ENCODE peak calls at places on chromosomes 1 and 21, in four cellular contexts. I is heart left ventricle, B is upper lobe of left lung, S is K562. V is an unnamed sample. For H3K4me1, the result is how much of the 10 kb centered on the place peaks cover.

GRCh38 chr1:22428672-22429071 is 23.0 kb upstream of the ZBTB40 start:
- DNase-seq in I (no peak), B (no peak), S (peak), V (no peak)

GRCh38 chr1:161706116-161706482 is 930 bp upstream of the FCRLA start:
- DNase-seq in I (no peak), B (no peak), S (no peak), V (no peak)

GRCh38 chr1:173206816-173207595 is at the start of gene TNFSF4:
- DNase-seq in I (peak), B (no peak), S (no peak), V (peak)

GRCh38 chr1:9181990-9182783 is 52.4 kb upstream of the H6PD start:
- DNase-seq in I (peak), B (peak), S (no peak), V (peak)

GRCh38 chr1:176222196-176222595 is 15.1 kb upstream of the COP1 start:
- DNase-seq in I (no peak), B (no peak), S (no peak), V (no peak)

GRCh38 chr1:47659141-47659540 is 221.3 kb downstream of the FOXD2 start:
- DNase-seq in I (no peak), B (peak), S (no peak), V (no peak)

GRCh38 chr1:145961425-145962156 is 2.8 kb downstream of the ANKRD34A start:
- DNase-seq in I (peak), B (peak), S (peak), V (peak)

GRCh38 chr1:178238722-178239510 is 145.0 kb downstream of the RASAL2 start:
- DNase-seq in I (no peak), B (no peak), S (no peak), V (no peak)

GRCh38 chr1:10829965-10830515 is 33.6 kb upstream of the CASZ1 start:
- DNase-seq in I (no peak), B (no peak), S (no peak), V (no peak)

GRCh38 chr1:98739762-98740161 is 78.2 kb downstream of the SNX7 start:
- DNase-seq in I (no peak), B (no peak), S (no peak), V (no peak)

GRCh38 chr1:208231929-208232360 is 12.2 kb downstream of the PLXNA2 start:
- DNase-seq in I (no peak), B (no peak), S (no peak), V (no peak)

GRCh38 chr21:38768385-38769071 is 37.2 kb upstream of the ETS2 start:
- DNase-seq in I (no peak), B (no peak), S (peak), V (no peak)

GRCh38 chr1:11674488-11674887 is 6.5 kb downstream of the MAD2L2 start:
- DNase-seq in I (no peak), B (no peak), S (no peak), V (no peak)

GRCh38 chr21:35206141-35207125 is 157.3 kb upstream of the RUNX1 start:
- DNase-seq in I (no peak), B (no peak), S (peak), V (peak)

GRCh38 chr1:56710646-56711045 is 65.5 kb downstream of the PRKAA2 start:
- DNase-seq in I (no peak), B (no peak), S (no peak), V (no peak)

GRCh38 chr1:62131093-62131725 is 63.4 kb upstream of the L1TD1 start:
- DNase-seq in I (no peak), B (no peak), S (peak), V (peak)

GRCh38 chr1:198657550-198658064 is 18.8 kb downstream of the PTPRC start:
- DNase-seq in I (no peak), B (no peak), S (no peak), V (no peak)

GRCh38 chr1:95018602-95019369 is 54.0 kb downstream of the ALG14 start:
- DNase-seq in I (no peak), B (peak), S (no peak), V (no peak)

GRCh38 chr1:31058012-31058411 is 7.5 kb downstream of the PUM1 start:
- DNase-seq in I (no peak), B (no peak), S (no peak), V (no peak)

GRCh38 chr21:38905751-38906150 is 100.0 kb downstream of the ETS2 start:
- DNase-seq in I (no peak), B (no peak), S (no peak), V (no peak)

GRCh38 chr1:223712184-223712855 is at the start of gene CAPN2:
- DNase-seq in I (peak), B (peak), S (peak), V (peak)

GRCh38 chr1:147612366-147612765 is 58.0 kb downstream of the ACP6 start:
- DNase-seq in I (no peak), B (no peak), S (no peak), V (no peak)

GRCh38 chr1:166040223-166040622 is 126.6 kb downstream of the FAM78B start:
- DNase-seq in I (no peak), B (no peak), S (no peak), V (no peak)

GRCh38 chr1:55001311-55001710 is 2.6 kb downstream of the BSND start:
- DNase-seq in I (no peak), B (no peak), S (no peak), V (no peak)

GRCh38 chr1:57857809-57858208 is 433.9 kb upstream of the DAB1 start:
- DNase-seq in I (no peak), B (no peak), S (no peak), V (no peak)

GRCh38 chr1:57353589-57353988 is 70.3 kb downstream of the DAB1 start:
- DNase-seq in I (peak), B (no peak), S (no peak), V (no peak)

GRCh38 chr1:160030657-160031367 is 978 bp downstream of the PIGM start:
- DNase-seq in I (no peak), B (peak), S (no peak), V (no peak)

GRCh38 chr1:5992814-5993552 is 758 bp upstream of the NPHP4 start:
- DNase-seq in I (peak), B (no peak), S (peak), V (no peak)

GRCh38 chr1:23198373-23198772 is 18.9 kb downstream of the HTR1D start:
- DNase-seq in I (no peak), B (no peak), S (no peak), V (no peak)

GRCh38 chr1:219279017-219279770 is 105.5 kb downstream of the LYPLAL1 start:
- DNase-seq in I (no peak), B (no peak), S (no peak), V (no peak)

GRCh38 chr1:48105167-48105566 is 108.0 kb upstream of the TRABD2B start:
- DNase-seq in I (no peak), B (no peak), S (no peak), V (no peak)

GRCh38 chr1:112557385-112557784 is 48.6 kb downstream of the WNT2B start:
- DNase-seq in I (no peak), B (no peak), S (no peak), V (no peak)

GRCh38 chr1:25795955-25796806 is 3.8 kb upstream of the SELENON start:
- DNase-seq in I (no peak), B (peak), S (no peak), V (no peak)

GRCh38 chr1:24955161-24955560 is 25.1 kb upstream of the RUNX3 start:
- DNase-seq in I (no peak), B (peak), S (no peak), V (no peak)

GRCh38 chr1:83839566-83840173 is 159.3 kb downstream of the TTLL7 start:
- DNase-seq in I (no peak), B (no peak), S (no peak), V (no peak)

GRCh38 chr21:45012661-45013270 is 61.6 kb upstream of the ADARB1 start:
- DNase-seq in I (peak), B (no peak), S (no peak), V (no peak)

GRCh38 chr1:236287757-236288619 is 6.2 kb upstream of the ERO1B start:
- DNase-seq in I (no peak), B (no peak), S (peak), V (no peak)

GRCh38 chr1:65528104-65528503 is 107.6 kb downstream of the LEPR start:
- DNase-seq in I (no peak), B (no peak), S (peak), V (no peak)

GRCh38 chr21:31195334-31196015 is 148.6 kb downstream of the TIAM1 start:
- DNase-seq in I (no peak), B (no peak), S (no peak), V (no peak)

GRCh38 chr1:116529199-116529616 is 41.6 kb downstream of the CD58 start:
- DNase-seq in I (no peak), B (no peak), S (no peak), V (no peak)
- TF ChIP-seq POLR2A in I (no peak), B (no peak), S (no peak), V (no peak)

GRCh38 chr21:43020177-43020576 is 45.8 kb downstream of the PKNOX1 start:
- DNase-seq in I (no peak), B (no peak), S (no peak), V (no peak)

GRCh38 chr21:43021191-43021590 is 46.8 kb downstream of the PKNOX1 start:
- DNase-seq in I (no peak), B (no peak), S (no peak), V (no peak)

GRCh38 chr21:43023175-43023574 is 48.8 kb downstream of the PKNOX1 start:
- DNase-seq in I (no peak), B (no peak), S (no peak), V (no peak)

GRCh38 chr21:43020771-43021170 is 46.4 kb downstream of the PKNOX1 start:
- DNase-seq in I (no peak), B (no peak), S (no peak), V (no peak)

GRCh38 chr21:43021756-43022600 is 47.6 kb downstream of the PKNOX1 start:
- DNase-seq in I (no peak), B (no peak), S (no peak), V (no peak)
- H3K4me1 ChIP-seq in I (under half), B (under half), S (under half), V (under half)

GRCh38 chr1:27601771-27602509 is 2.0 kb downstream of the AHDC1 start:
- DNase-seq in I (peak), B (peak), S (no peak), V (peak)
- TF ChIP-seq POLR2A in I (no peak), B (no peak), S (no peak), V (no peak)

GRCh38 chr1:155982106-155982505 is 3.8 kb upstream of the ARHGEF2 start:
- DNase-seq in I (no peak), B (no peak), S (no peak), V (no peak)
- H3K4me1 ChIP-seq in I (under half), B (half or more), S (under half), V (under half)

GRCh38 chr1:202958544-202959275 is 598 bp upstream of the ADIPOR1 start:
- DNase-seq in I (no peak), B (no peak), S (no peak), V (no peak)

GRCh38 chr1:202954057-202954745 is 3.9 kb downstream of the ADIPOR1 start:
- DNase-seq in I (no peak), B (no peak), S (no peak), V (no peak)

GRCh38 chr1:202959276-202959620 is 1.1 kb upstream of the ADIPOR1 start:
- DNase-seq in I (no peak), B (no peak), S (peak), V (no peak)

GRCh38 chr1:202961220-202961880 is 3.2 kb upstream of the ADIPOR1 start:
- DNase-seq in I (no peak), B (no peak), S (no peak), V (no peak)

GRCh38 chr1:202957733-202958543 is at the start of gene ADIPOR1:
- DNase-seq in I (peak), B (peak), S (peak), V (peak)
- TF ChIP-seq POLR2A in I (peak), B (peak), S (peak), V (peak)

GRCh38 chr1:16253332-16253922 is 16.4 kb upstream of the CPLANE2 start:
- DNase-seq in I (no peak), B (no peak), S (no peak), V (no peak)

GRCh38 chr1:16249838-16250241 is 12.9 kb upstream of the CPLANE2 start:
- DNase-seq in I (no peak), B (peak), S (no peak), V (peak)

GRCh38 chr1:16250547-16251251 is 13.7 kb upstream of the CPLANE2 start:
- DNase-seq in I (no peak), B (no peak), S (no peak), V (no peak)

GRCh38 chr1:16252912-16253311 is 15.9 kb upstream of the CPLANE2 start:
- DNase-seq in I (no peak), B (no peak), S (no peak), V (no peak)

GRCh38 chr1:16251381-16251780 is 14.4 kb upstream of the CPLANE2 start:
- DNase-seq in I (no peak), B (no peak), S (no peak), V (no peak)
- H3K4me1 ChIP-seq in I (under half), B (under half), S (under half), V (under half)

V was measured in ovary.